ENCODE peak calls at places on chromosomes 11 and 22, in nine cellular contexts. O is CD4-positive, alpha-beta T cell; V is left colon; A is endothelial cell of umbilical vein; H is stimulated activated CD8-positive, alpha-beta memory T cell treated with anti-CD3 and anti-CD28 coated beads, Interleukin-7, amount 100 ng/mL, for 1 hour; L is SW 1271; M is RCC 7860; I is anterior cingulate cortex; W is fibroblast of the aortic adventitia. E is an unnamed sample.

GRCh38 chr11:61297741-61298140 is 2.6 kb upstream of the VWCE start:
- DNase-seq in A (peak), W (peak), H (no peak), O (no peak), V (no peak), I (no peak), M (peak), L (no peak), E (no peak)

GRCh38 chr22:21791635-21792625 is 56.3 kb upstream of the YPEL1 start:
- DNase-seq in H (no peak), I (no peak), L (no peak), O (no peak), V (no peak), A (no peak), M (no peak), W (peak), E (no peak)

GRCh38 chr11:74138572-74138971 is 32.2 kb downstream of the C2CD3 start:
- DNase-seq in L (peak), V (no peak), W (peak), O (no peak), H (no peak), A (peak), M (peak), I (no peak), E (no peak)

GRCh38 chr11:69662806-69663205 is 12.3 kb downstream of the LTO1 start:
- DNase-seq in V (no peak), W (no peak), I (no peak), H (no peak), O (no peak), A (no peak), L (no peak), M (no peak), E (no peak)

GRCh38 chr11:126102436-126102894 is 39.8 kb upstream of the CDON start:
- DNase-seq in A (no peak), I (no peak), L (no peak), M (no peak), H (no peak), W (peak), O (no peak), V (peak), E (no peak)

GRCh38 chr11:44784438-44784760 is 57.6 kb downstream of the TSPAN18 start:
- DNase-seq in W (no peak), H (no peak), A (no peak), M (no peak), I (no peak), V (no peak), L (no peak), O (no peak), E (no peak)

GRCh38 chr11:132601863-132602262 is 930.4 kb downstream of the OPCML start:
- DNase-seq in V (no peak), I (no peak), A (no peak), O (no peak), L (no peak), H (no peak), M (no peak), W (no peak), E (no peak)

GRCh38 chr11:62575156-62575555 is 1.5 kb upstream of the EEF1G start:
- DNase-seq in W (no peak), L (peak), H (no peak), O (no peak), V (peak), I (no peak), M (no peak), A (no peak), E (no peak)

GRCh38 chr11:16097543-16097942 is 258.8 kb downstream of the SOX6 start:
- DNase-seq in W (no peak), O (no peak), H (no peak), M (no peak), I (no peak), V (no peak), A (no peak), L (no peak), E (no peak)

GRCh38 chr11:132777067-132777975 is 755.0 kb downstream of the OPCML start:
- DNase-seq in O (no peak), I (no peak), V (no peak), H (no peak), L (no peak), A (no peak), W (no peak), M (no peak), E (no peak)

GRCh38 chr11:1301220-1302000 is 8.0 kb downstream of the TOLLIP start:
- DNase-seq in V (peak), I (no peak), A (no peak), W (no peak), O (no peak), L (no peak), M (no peak), H (no peak), E (no peak)

GRCh38 chr11:12552677-12553076 is 121.5 kb upstream of the TEAD1 start:
- DNase-seq in I (no peak), M (no peak), V (no peak), W (peak), H (no peak), O (no peak), L (no peak), A (no peak), E (no peak)

GRCh38 chr22:47355776-47356432 is 593.5 kb downstream of the TBC1D22A start:
- DNase-seq in O (no peak), W (no peak), L (no peak), M (no peak), I (no peak), H (no peak), V (no peak), A (no peak), E (no peak)

GRCh38 chr11:65183201-65183891 is 1.6 kb downstream of the CAPN1 start:
- DNase-seq in A (no peak), I (no peak), H (no peak), M (no peak), L (no peak), O (no peak), V (peak), W (no peak), E (no peak)

GRCh38 chr11:17914957-17915356 is 97.9 kb downstream of the SERGEF start:
- DNase-seq in A (no peak), H (no peak), I (no peak), V (no peak), O (no peak), W (no peak), M (no peak), L (no peak), E (no peak)

GRCh38 chr11:113906038-113906437 is 1.4 kb downstream of the HTR3B start:
- DNase-seq in L (no peak), A (no peak), O (no peak), I (no peak), H (no peak), M (no peak), V (peak), W (peak), E (no peak)

GRCh38 chr11:83726316-83726715 is 440.1 kb upstream of the CCDC90B start:
- DNase-seq in O (no peak), V (no peak), I (no peak), M (no peak), L (no peak), H (no peak), W (no peak), A (no peak), E (no peak)

GRCh38 chr22:37425800-37426531 is 1.3 kb downstream of the ELFN2 start:
- DNase-seq in I (no peak), V (no peak), M (peak), H (no peak), A (peak), L (no peak), W (peak), O (no peak), E (no peak)

GRCh38 chr11:58618215-58618614 is 4.2 kb upstream of the CNTF start:
- DNase-seq in M (no peak), V (no peak), A (no peak), H (no peak), I (no peak), L (no peak), W (no peak), O (no peak), E (no peak)

GRCh38 chr22:38176170-38176741 is 5.4 kb downstream of the PLA2G6 start:
- DNase-seq in H (no peak), L (no peak), V (peak), M (peak), A (peak), O (no peak), W (peak), I (peak), E (no peak)

GRCh38 chr11:91755951-91756707 is 468.5 kb upstream of the FAT3 start:
- DNase-seq in L (no peak), M (no peak), O (no peak), I (no peak), H (no peak), A (no peak), W (no peak), V (no peak), E (no peak)

GRCh38 chr11:131278472-131278871 is 91.9 kb upstream of the NTM start:
- DNase-seq in H (no peak), V (no peak), O (no peak), I (peak), W (no peak), A (no peak), L (no peak), M (no peak), E (no peak)

GRCh38 chr11:32435947-32436750 is 810 bp upstream of the WT1 start:
- DNase-seq in W (peak), A (no peak), O (no peak), M (no peak), I (no peak), V (no peak), H (no peak), L (no peak), E (no peak)

GRCh38 chr11:67373916-67374570 is 645 bp upstream of the CLCF1 start:
- DNase-seq in M (peak), L (peak), W (peak), O (no peak), V (peak), I (peak), H (peak), A (peak), E (no peak)

GRCh38 chr22:45977003-45977395 is at the start of gene WNT7B:
- DNase-seq in M (peak), I (no peak), O (peak), V (no peak), L (no peak), W (no peak), H (no peak), A (no peak), E (no peak)

GRCh38 chr22:19055801-19056200 is 66.4 kb downstream of the DGCR2 start:
- DNase-seq in V (no peak), L (no peak), I (no peak), O (no peak), A (no peak), W (no peak), M (no peak), H (no peak), E (no peak)

GRCh38 chr11:111733655-111734088 is 32.5 kb downstream of the PPP2R1B start:
- DNase-seq in A (no peak), W (no peak), O (no peak), M (no peak), I (no peak), V (no peak), H (no peak), L (no peak), E (no peak)

GRCh38 chr11:35242412-35242811 is 103.4 kb downstream of the CD44 start:
- DNase-seq in I (no peak), A (no peak), O (no peak), W (no peak), V (no peak), H (no peak), L (no peak), M (no peak), E (no peak)

GRCh38 chr11:34745209-34745608 is 124.3 kb downstream of the EHF start:
- DNase-seq in V (no peak), M (no peak), A (no peak), W (no peak), L (no peak), I (no peak), O (no peak), H (no peak), E (no peak)

GRCh38 chr11:110366234-110366633 is 63.5 kb upstream of the FDX1 start:
- DNase-seq in H (no peak), O (no peak), W (no peak), V (no peak), M (no peak), I (no peak), A (peak), L (no peak), E (no peak)

GRCh38 chr11:17810736-17811135 is 76.2 kb downstream of the KCNC1 start:
- DNase-seq in M (no peak), A (peak), W (peak), O (no peak), L (no peak), H (no peak), I (no peak), V (no peak), E (no peak)

E was measured in T-helper 22 cell.